ENCODE peak calls at places on chromosomes 16 and 17, in nine cellular contexts. K is tibial artery; R is uterus; L is A549; B is naive thymus-derived CD4-positive, alpha-beta T cell; E is stomach; C is sigmoid colon; Z is MM.1S; I is GM23248. V is an unnamed sample. For H3K4me1, the result is how much of the 10 kb centered on the place peaks cover.

GRCh38 chr16:20202747-20203146 is 124.6 kb downstream of the GP2 start:
- DNase-seq in K (no peak), R (no peak), L (no peak), B (no peak), E (no peak), C (no peak), Z (no peak), I (no peak), V (no peak)

GRCh38 chr17:16935786-16936185 is 36.1 kb downstream of the TNFRSF13B start:
- DNase-seq in K (no peak), R (no peak), L (no peak), B (no peak), E (no peak), C (peak), Z (no peak), I (no peak), V (no peak)

GRCh38 chr16:89122322-89122831 is 28.7 kb downstream of the ACSF3 start:
- DNase-seq in K (no peak), R (no peak), L (no peak), B (peak), E (peak), C (no peak), Z (peak), I (no peak), V (no peak)

GRCh38 chr17:55728833-55729232 is 6.2 kb upstream of the TMEM100 start:
- DNase-seq in K (no peak), R (no peak), L (no peak), B (no peak), E (no peak), C (no peak), Z (peak), I (no peak), V (no peak)

GRCh38 chr17:2547176-2547575 is 35.5 kb upstream of the METTL16 start:
- DNase-seq in K (no peak), R (no peak), L (peak), B (no peak), E (no peak), C (no peak), Z (no peak), I (peak), V (no peak)

GRCh38 chr16:47905771-47906170 is 250.0 kb downstream of the ABCC12 start:
- DNase-seq in K (no peak), R (no peak), L (no peak), B (no peak), E (no peak), C (no peak), Z (no peak), I (peak), V (no peak)

GRCh38 chr16:30428055-30428454 is 1.8 kb downstream of the DCTPP1 start:
- DNase-seq in K (no peak), R (no peak), L (no peak), B (no peak), E (no peak), C (no peak), Z (no peak), I (no peak), V (no peak)

GRCh38 chr17:67016039-67016762 is 28.2 kb upstream of the CACNG1 start:
- DNase-seq in K (no peak), R (no peak), L (no peak), B (no peak), E (no peak), C (no peak), Z (no peak), I (no peak), V (no peak)

GRCh38 chr16:51880776-51881175 is 666.2 kb downstream of the TOX3 start:
- DNase-seq in K (no peak), R (no peak), L (peak), B (no peak), E (no peak), C (no peak), Z (no peak), I (peak), V (peak)

GRCh38 chr16:21713549-21714368 is 50.0 kb downstream of the OTOA start:
- DNase-seq in K (no peak), R (no peak), L (no peak), B (no peak), E (no peak), C (no peak), Z (no peak), I (no peak), V (no peak)

GRCh38 chr16:85301171-85301690 is 189.0 kb upstream of the CIBAR2 start:
- DNase-seq in K (no peak), R (no peak), L (no peak), B (no peak), E (peak), C (no peak), Z (no peak), I (no peak), V (no peak)

GRCh38 chr17:59751955-59752413 is 44.5 kb downstream of the VMP1 start:
- DNase-seq in K (no peak), R (no peak), L (no peak), B (no peak), E (no peak), C (no peak), Z (no peak), I (peak), V (no peak)

GRCh38 chr17:17752822-17753448 is 71.7 kb downstream of the RAI1 start:
- DNase-seq in K (no peak), R (no peak), L (no peak), B (no peak), E (no peak), C (no peak), Z (no peak), I (peak), V (peak)

GRCh38 chr17:77049440-77049839 is 91.3 kb upstream of the SEC14L1 start:
- DNase-seq in K (no peak), R (no peak), L (no peak), B (no peak), E (no peak), C (no peak), Z (no peak), I (peak), V (no peak)

GRCh38 chr16:89822188-89823086 is 5.8 kb upstream of the SPIRE2 start:
- DNase-seq in K (no peak), R (no peak), L (no peak), B (no peak), E (no peak), C (no peak), Z (no peak), I (no peak), V (no peak)

GRCh38 chr16:87297918-87298631 is 19.1 kb downstream of the C16orf95 start:
- DNase-seq in K (no peak), R (no peak), L (peak), B (no peak), E (no peak), C (no peak), Z (no peak), I (peak), V (peak)

GRCh38 chr17:42553161-42553818 is 567 bp downstream of the HSD17B1 start:
- DNase-seq in K (no peak), R (no peak), L (no peak), B (no peak), E (no peak), C (no peak), Z (no peak), I (no peak), V (no peak)

GRCh38 chr16:85316321-85316919 is 204.1 kb upstream of the CIBAR2 start:
- DNase-seq in K (peak), R (no peak), L (peak), B (peak), E (peak), C (no peak), Z (peak), I (peak), V (peak)

GRCh38 chr16:68093816-68094613 is 8.8 kb downstream of the NFATC3 start:
- DNase-seq in K (no peak), R (no peak), L (no peak), B (no peak), E (no peak), C (no peak), Z (peak), I (peak), V (no peak)

GRCh38 chr17:11391134-11391533 is 150.1 kb downstream of the SHISA6 start:
- DNase-seq in K (no peak), R (no peak), L (no peak), B (no peak), E (no peak), C (no peak), Z (no peak), I (no peak), V (no peak)

GRCh38 chr16:68369697-68370096 is 58.9 kb downstream of the PRMT7 start:
- DNase-seq in K (no peak), R (no peak), L (no peak), B (no peak), E (no peak), C (no peak), Z (peak), I (no peak), V (no peak)

GRCh38 chr17:32927201-32927723 is 691 bp upstream of the TMEM98 start:
- DNase-seq in K (no peak), R (no peak), L (no peak), B (no peak), E (no peak), C (no peak), Z (no peak), I (peak), V (no peak)

GRCh38 chr17:75816693-75817092 is 27.5 kb downstream of the UNC13D start:
- DNase-seq in K (no peak), R (no peak), L (no peak), B (no peak), E (no peak), C (no peak), Z (no peak), I (no peak), V (no peak)

GRCh38 chr16:87855852-87856715 is 13.2 kb downstream of the SLC7A5 start:
- DNase-seq in K (peak), R (no peak), L (no peak), B (no peak), E (peak), C (peak), Z (no peak), I (no peak), V (peak)

GRCh38 chr16:51641191-51641765 is 490.2 kb upstream of the SALL1 start:
- DNase-seq in K (no peak), R (no peak), L (no peak), B (no peak), E (no peak), C (no peak), Z (no peak), I (peak), V (no peak)

GRCh38 chr17:65254166-65254565 is 117.0 kb downstream of the RGS9 start:
- DNase-seq in K (no peak), R (no peak), L (no peak), B (no peak), E (no peak), C (no peak), Z (no peak), I (peak), V (no peak)

GRCh38 chr16:58499092-58499511 is 841 bp upstream of the NDRG4 start:
- DNase-seq in K (peak), R (no peak), L (no peak), B (no peak), E (no peak), C (peak), Z (no peak), I (no peak), V (no peak)

GRCh38 chr16:82382521-82382920 is 212.5 kb upstream of the MPHOSPH6 start:
- DNase-seq in K (no peak), R (no peak), L (no peak), B (no peak), E (no peak), C (no peak), Z (no peak), I (no peak), V (no peak)

GRCh38 chr16:66270333-66270927 is 96.1 kb upstream of the CDH5 start:
- DNase-seq in K (peak), R (peak), L (peak), B (peak), E (peak), C (peak), Z (peak), I (peak), V (peak)

GRCh38 chr17:37064166-37064565 is 115.4 kb downstream of the AATF start:
- DNase-seq in K (no peak), R (no peak), L (no peak), B (no peak), E (peak), C (no peak), Z (no peak), I (no peak), V (no peak)

GRCh38 chr16:81679721-81680430 is 99.2 kb upstream of the PLCG2 start:
- DNase-seq in K (no peak), R (no peak), L (no peak), B (no peak), E (no peak), C (no peak), Z (no peak), I (no peak), V (no peak)

GRCh38 chr16:54282202-54282922 is 4.2 kb downstream of the IRX3 start:
- DNase-seq in K (peak), R (no peak), L (peak), B (no peak), E (peak), C (no peak), Z (no peak), I (no peak), V (no peak)

GRCh38 chr16:87841608-87842208 is 27.6 kb downstream of the SLC7A5 start:
- DNase-seq in K (no peak), R (no peak), L (no peak), B (no peak), E (peak), C (no peak), Z (no peak), I (no peak), V (no peak)

GRCh38 chr17:69437475-69437874 is 23.0 kb downstream of the MAP2K6 start:
- DNase-seq in K (no peak), R (no peak), L (no peak), B (no peak), E (no peak), C (no peak), Z (no peak), I (no peak), V (no peak)

GRCh38 chr17:65556014-65556909 is 5.2 kb downstream of the AXIN2 start:
- DNase-seq in K (peak), R (peak), L (peak), B (peak), E (peak), C (peak), Z (peak), I (peak), V (peak)

GRCh38 chr16:1408171-1408837 is 6.2 kb downstream of the UNKL start:
- DNase-seq in K (peak), R (peak), L (peak), B (peak), E (peak), C (peak), Z (peak), I (peak), V (peak)
- H3K4me1 ChIP-seq in K (under half), R (under half), L (under half), B (under half), E (under half), C (under half), Z (under half), I (under half), V (under half)

GRCh38 chr16:686459-687260 is 2.5 kb upstream of the JMJD8 start:
- DNase-seq in K (no peak), R (no peak), L (no peak), B (no peak), E (no peak), C (no peak), Z (no peak), I (no peak), V (no peak)

GRCh38 chr16:687499-687898 is 2.7 kb downstream of the WDR24 start:
- DNase-seq in K (no peak), R (no peak), L (no peak), B (no peak), E (no peak), C (no peak), Z (no peak), I (no peak), V (no peak)

GRCh38 chr16:684067-684794 is at the start of gene JMJD8:
- DNase-seq in K (peak), R (peak), L (peak), B (peak), E (peak), C (peak), Z (peak), I (peak), V (peak)

GRCh38 chr16:684961-685696 is 995 bp upstream of the JMJD8 start:
- DNase-seq in K (no peak), R (no peak), L (no peak), B (no peak), E (no peak), C (peak), Z (no peak), I (no peak), V (no peak)

GRCh38 chr16:685967-686366 is 1.8 kb upstream of the JMJD8 start:
- DNase-seq in K (no peak), R (no peak), L (no peak), B (no peak), E (peak), C (no peak), Z (no peak), I (peak), V (peak)
- H3K4me1 ChIP-seq in K (half or more), R (under half), L (under half), B (under half), E (half or more), C (half or more), Z (under half), I (under half), V (under half)

GRCh38 chr17:40344321-40345160 is 20.0 kb downstream of the GJD3 start:
- DNase-seq in K (no peak), R (peak), L (no peak), B (no peak), E (no peak), C (no peak), Z (no peak), I (peak), V (no peak)
- H3K4me1 ChIP-seq in K (half or more), R (under half), L (half or more), B (half or more), E (half or more), C (half or more), Z (under half), I (under half), V (half or more)

DNA sequence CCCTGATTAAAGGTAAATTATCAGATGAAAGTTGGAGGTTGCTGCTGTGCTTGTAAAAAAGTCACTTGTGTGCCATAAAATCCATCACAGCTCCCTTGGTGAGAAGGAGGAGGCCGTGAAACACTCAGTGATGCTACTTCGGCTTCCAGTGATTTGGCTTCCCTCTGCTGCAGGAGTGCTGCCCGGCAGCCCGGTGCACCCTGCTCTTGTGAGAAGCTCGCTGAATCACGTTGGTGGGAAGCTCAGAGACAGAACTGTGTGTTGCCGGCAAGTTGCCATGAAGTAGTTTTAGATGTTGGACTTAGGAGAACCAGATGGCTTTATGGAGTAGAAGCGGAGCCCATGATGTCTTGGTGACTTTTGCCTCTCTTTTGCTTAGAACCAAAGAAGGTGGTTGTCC is 33.3 kb downstream of the MSI2 start:
- DNase-seq in K (no peak), R (no peak), L (no peak), B (no peak), E (no peak), C (no peak), Z (no peak), I (peak), V (no peak)
- H3K4me1 ChIP-seq in K (under half), R (under half), L (under half), B (under half), E (under half), C (under half), Z (under half), I (under half), V (under half)

GRCh38 chr16:11691771-11692170 is 23.5 kb downstream of the SNN start:
- DNase-seq in K (no peak), R (peak), L (no peak), B (no peak), E (no peak), C (peak), Z (no peak), I (no peak), V (no peak)
- H3K4me1 ChIP-seq in K (under half), R (under half), L (under half), B (under half), E (under half), C (under half), Z (half or more), I (under half), V (under half)

GRCh38 chr16:1936945-1937479 is 6.0 kb downstream of the MSRB1 start:
- DNase-seq in K (no peak), R (no peak), L (no peak), B (no peak), E (no peak), C (no peak), Z (no peak), I (no peak), V (no peak)
- H3K4me1 ChIP-seq in K (under half), R (under half), L (under half), B (under half), E (under half), C (under half), Z (under half), I (under half), V (under half)

GRCh38 chr17:57609878-57610270 is 135.2 kb downstream of the CCDC182 start:
- DNase-seq in K (no peak), R (no peak), L (no peak), B (no peak), E (no peak), C (no peak), Z (no peak), I (no peak), V (no peak)
- H3K4me1 ChIP-seq in K (under half), R (under half), L (under half), B (under half), E (under half), C (under half), Z (under half), I (under half), V (under half)

GRCh38 chr17:81324177-81324905 is 29.2 kb upstream of the SLC38A10 start:
- DNase-seq in K (no peak), R (no peak), L (no peak), B (no peak), E (no peak), C (no peak), Z (no peak), I (no peak), V (no peak)
- H3K4me1 ChIP-seq in K (under half), R (under half), L (under half), B (under half), E (under half), C (under half), Z (under half), I (under half), V (under half)